ENCODE peak calls at places on chromosomes 11 and 22, in nine cellular contexts. Y is mesenchymal stem cell, A is neural progenitor cell, V is IMR-90, O is K562, N is neuronal stem cell, I is GM23248, U is HCT116, C is colonic mucosa. X is an unnamed sample.
A peak's percentile ranks its signal among the peaks of the same experiment; 100 is the strongest.

GRCh38 chr22:50531546-50532352 is 1.9 kb upstream of the TYMP start:
- DNase-seq in Y (peak; percentile 85), A (peak; percentile 76), V (peak; percentile 41), O (no peak), N (no peak), I (peak; percentile 88), U (no peak), C (peak; percentile 84), X (peak; percentile 83)

GRCh38 chr11:35579557-35580396 is 38.5 kb upstream of the FJX1 start:
- DNase-seq in Y (peak; percentile 94), A (no peak), V (peak; percentile 99), O (peak; percentile 41), N (no peak), I (peak; percentile 94), U (peak; percentile 46), C (no peak), X (peak; percentile 96)

GRCh38 chr11:83194284-83195175 is 1.0 kb downstream of the ANKRD42 start:
- DNase-seq in Y (peak; percentile 94), A (peak; percentile 58), V (peak; percentile 77), O (peak; percentile 58), N (peak; percentile 26), I (peak; percentile 90), U (no peak), C (peak; percentile 68), X (peak; percentile 94)

GRCh38 chr11:72783144-72783910 is 10.5 kb downstream of the STARD10 start:
- DNase-seq in Y (no peak), A (peak; percentile 1), V (no peak), O (no peak), N (no peak), I (no peak), U (no peak), C (peak; percentile 67), X (no peak)

GRCh38 chr11:134363161-134363560 is 31.4 kb downstream of the GLB1L2 start:
- DNase-seq in Y (no peak), A (no peak), V (no peak), O (no peak), N (no peak), I (no peak), U (no peak), C (no peak), X (no peak)

GRCh38 chr11:47143322-47143721 is 33.4 kb downstream of the ARFGAP2 start:
- DNase-seq in Y (peak; percentile 91), A (no peak), V (peak; percentile 97), O (no peak), N (no peak), I (peak; percentile 91), U (no peak), C (no peak), X (peak; percentile 86)

GRCh38 chr11:33713162-33713913 is 12.7 kb upstream of the C11orf91 start:
- DNase-seq in Y (no peak), A (no peak), V (no peak), O (no peak), N (no peak), I (no peak), U (no peak), C (no peak), X (no peak)

GRCh38 chr11:118938491-118939411 is 13.0 kb upstream of the BCL9L start:
- DNase-seq in Y (peak; percentile 72), A (no peak), V (peak; percentile 74), O (no peak), N (no peak), I (peak; percentile 68), U (peak; percentile 94), C (no peak), X (peak; percentile 31)

GRCh38 chr11:16881074-16881709 is 133.0 kb downstream of the PLEKHA7 start:
- DNase-seq in Y (no peak), A (peak; percentile 62), V (peak; percentile 13), O (peak; percentile 61), N (no peak), I (peak; percentile 66), U (no peak), C (no peak), X (peak; percentile 26)

GRCh38 chr11:79157738-79158137 is 283.1 kb downstream of the TENM4 start:
- DNase-seq in Y (no peak), A (no peak), V (no peak), O (no peak), N (no peak), I (no peak), U (no peak), C (no peak), X (no peak)

GRCh38 chr22:22110548-22111266 is 128.1 kb upstream of the TOP3B start:
- DNase-seq in Y (peak; percentile 57), A (peak; percentile 62), V (peak; percentile 78), O (peak; percentile 94), N (peak; percentile 45), I (peak; percentile 91), U (peak; percentile 46), C (no peak), X (peak; percentile 34)

GRCh38 chr22:22748297-22748743 is 103.9 kb downstream of the GGTLC2 start:
- DNase-seq in Y (peak; percentile 20), A (peak; percentile 44), V (peak; percentile 52), O (peak; percentile 85), N (peak; percentile 9), I (peak; percentile 68), U (no peak), C (peak; percentile 50), X (peak; percentile 74)

GRCh38 chr22:29352778-29353177 is 35.6 kb downstream of the AP1B1 start:
- DNase-seq in Y (no peak), A (no peak), V (no peak), O (no peak), N (no peak), I (no peak), U (no peak), C (no peak), X (no peak)

GRCh38 chr11:32893947-32894827 is 1.6 kb downstream of the QSER1 start:
- DNase-seq in Y (peak; percentile 90), A (peak; percentile 69), V (peak; percentile 82), O (peak; percentile 76), N (peak; percentile 39), I (peak; percentile 89), U (peak; percentile 88), C (peak; percentile 67), X (peak; percentile 80)

DNA sequence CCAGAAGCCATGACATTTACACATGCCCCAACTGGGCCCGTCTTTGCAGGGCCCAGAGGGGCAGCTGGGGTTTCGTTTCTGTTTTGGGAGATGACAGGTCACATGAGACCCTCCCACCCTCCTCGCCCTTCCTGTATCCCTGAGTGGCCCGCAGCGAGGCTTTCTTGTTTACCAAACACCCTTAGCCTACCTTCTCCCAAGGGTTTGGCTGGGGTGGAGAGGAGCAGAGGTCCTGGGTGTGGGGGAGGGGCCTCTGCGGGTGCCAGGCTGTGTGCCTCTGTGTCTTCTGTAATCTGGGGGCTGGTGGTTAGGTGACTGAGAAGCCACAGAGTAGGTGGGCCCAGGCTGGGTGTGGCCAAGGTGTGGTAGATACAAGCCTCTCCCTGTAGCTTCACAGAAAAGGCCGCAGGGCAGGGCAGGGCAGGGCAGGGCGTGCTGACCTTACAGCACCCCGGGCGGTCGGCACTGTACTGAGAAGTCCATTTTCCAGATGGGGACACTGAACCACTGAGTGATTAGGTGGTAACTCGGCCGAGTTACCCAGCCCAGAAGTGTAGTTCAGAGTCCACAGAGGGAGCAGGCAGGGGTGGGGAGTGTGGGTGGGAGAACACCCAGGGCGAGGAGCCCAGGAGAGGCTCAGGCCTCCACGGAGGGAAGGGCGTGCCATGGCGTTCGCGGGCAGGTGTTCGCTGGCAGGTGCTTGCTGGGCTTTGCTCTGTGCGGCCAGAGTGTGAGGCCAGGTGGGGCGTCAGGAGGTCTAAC is 8.7 kb downstream of the PRR5 start:
- DNase-seq in Y (no peak), A (no peak), V (no peak), O (peak; percentile 15), N (no peak), I (no peak), U (no peak), C (peak; percentile 92), X (no peak)
- H3K9ac ChIP-seq in Y (no peak overlapping the region), A (no peak overlapping the region), V (no peak overlapping the region), O (peak overlapping the region; percentile 71), N (no peak overlapping the region), I (no peak overlapping the region), U (no peak overlapping the region), C (peak overlapping the region; percentile 56), X (no peak overlapping the region)

GRCh38 chr11:64745219-64745522 is 1.2 kb upstream of the RASGRP2 start:
- DNase-seq in Y (no peak), A (no peak), V (no peak), O (no peak), N (no peak), I (no peak), U (no peak), C (peak; percentile 59), X (peak; percentile 27)
- H3K4me3 ChIP-seq in Y (peak overlapping the region; percentile 39), A (peak overlapping the region; percentile 62), V (no peak overlapping the region), O (peak overlapping the region; percentile 47), N (peak overlapping the region; percentile 73), I (no peak overlapping the region), U (no peak overlapping the region), C (peak overlapping the region; percentile 36), X (peak overlapping the region; percentile 23)

DNA sequence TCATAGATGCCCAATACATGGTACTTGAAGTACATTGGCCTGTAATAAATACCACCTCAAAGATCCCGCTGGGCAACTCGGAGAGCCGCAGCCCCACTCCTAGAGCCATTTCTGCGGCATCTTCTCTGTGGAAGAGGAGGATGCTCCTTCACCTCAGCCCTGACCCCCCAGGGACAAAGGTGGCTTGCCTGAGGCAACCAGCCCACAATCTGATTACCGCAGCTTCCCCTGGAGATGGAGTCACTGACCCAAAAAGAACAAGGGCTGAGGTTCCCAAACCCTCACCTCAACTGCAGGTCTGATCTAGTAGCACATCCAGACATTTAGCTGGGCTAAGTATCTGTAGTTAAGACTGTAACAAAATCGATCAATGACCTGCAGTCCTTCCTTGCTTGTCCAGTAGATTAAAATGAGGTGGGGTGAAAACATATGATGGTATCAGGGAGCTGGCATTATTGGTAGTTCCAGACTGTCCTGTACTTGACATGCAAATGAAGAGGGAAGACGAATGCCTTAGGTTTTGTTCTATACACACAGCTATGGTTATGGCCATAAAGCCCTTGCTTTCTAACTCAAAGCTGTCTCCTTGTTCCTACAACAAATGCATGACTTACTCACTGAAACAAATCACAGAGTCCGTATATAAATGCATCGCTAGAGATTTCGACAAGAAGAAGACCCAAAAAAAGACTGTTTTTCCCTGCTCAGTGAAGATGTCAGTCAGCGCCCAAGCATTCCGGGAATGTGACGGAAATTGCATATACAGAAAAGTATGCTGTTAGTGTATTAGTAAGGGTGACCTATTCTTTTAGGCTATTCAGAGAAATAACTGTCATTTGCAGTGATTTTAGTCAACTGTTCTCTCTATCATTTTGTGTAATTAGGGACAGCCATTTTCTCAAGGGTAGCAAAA is 33.7 kb downstream of the C11orf71 start:
- DNase-seq in Y (peak; percentile 83), A (no peak), V (peak; percentile 92), O (no peak), N (no peak), I (peak; percentile 86), U (no peak), C (no peak), X (peak; percentile 81)
- H3K9ac ChIP-seq in Y (peak overlapping the region; percentile 41), A (no peak overlapping the region), V (peak overlapping the region; percentile 87), O (no peak overlapping the region), N (no peak overlapping the region), I (peak overlapping the region; percentile 12), U (no peak overlapping the region), C (no peak overlapping the region), X (no peak overlapping the region)

DNA sequence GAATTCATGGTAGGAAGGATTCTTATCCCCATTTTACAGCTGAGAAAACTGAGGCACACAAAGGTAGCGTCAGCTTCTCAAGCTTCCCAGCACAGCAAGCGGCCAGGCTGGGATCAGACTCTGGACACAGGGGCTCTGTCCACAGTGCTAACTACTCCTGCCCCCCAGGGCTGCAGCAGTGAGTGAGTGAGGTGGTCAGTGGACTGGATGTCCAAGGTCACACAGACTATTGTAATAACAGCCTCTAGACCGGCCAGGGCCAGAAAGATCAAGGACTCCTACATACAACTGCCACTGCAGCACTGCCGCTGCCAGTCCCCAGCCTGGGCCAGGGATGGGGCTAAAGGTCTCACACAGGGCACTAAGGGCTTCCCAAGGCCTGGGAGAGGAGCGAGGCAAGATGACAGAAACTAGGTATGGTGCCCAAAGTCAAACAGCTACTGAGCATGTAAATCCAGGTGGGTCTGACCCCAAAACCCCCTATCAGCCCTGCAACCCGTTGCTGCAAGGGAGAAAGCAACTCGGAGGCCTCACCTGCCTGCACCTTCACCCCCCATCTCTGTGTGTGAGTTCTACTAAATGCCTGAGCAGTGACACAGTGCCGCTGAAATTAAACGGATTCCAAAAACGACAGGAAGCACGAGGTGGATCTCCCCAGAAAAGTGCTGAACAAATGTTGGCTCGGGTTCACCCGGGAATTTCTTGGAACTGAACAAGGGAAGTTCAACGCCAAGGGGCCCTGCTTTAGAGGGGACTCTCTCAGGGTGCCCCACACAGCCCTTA is 161.8 kb upstream of the GRK3 start:
- DNase-seq in Y (peak; percentile 36), A (no peak), V (peak; percentile 59), O (no peak), N (no peak), I (peak; percentile 51), U (no peak), C (peak; percentile 50), X (peak; percentile 45)
- H3K4me3 ChIP-seq in Y (no peak overlapping the region), A (no peak overlapping the region), V (peak overlapping the region; percentile 1), O (peak overlapping the region; percentile 71), N (no peak overlapping the region), I (no peak overlapping the region), U (peak overlapping the region; percentile 73), C (peak overlapping the region; percentile 57), X (peak overlapping the region; percentile 81)

X was measured in adipocyte.